ENCODE peak calls at places on chromosome 9, in seven cellular contexts. One of them, this sample, is unnamed.

GRCh38 chr9:70303268-70303667 is 44.5 kb downstream of the SMC5 start:
- DNase-seq in AG10803: peak
- DNase-seq in lung: no peak
- DNase-seq in GM12865: no peak
- DNase-seq in endothelial cell: no peak
- DNase-seq in lower lobe of right lung: no peak
- DNase-seq in nephron progenitor cell: no peak
- DNase-seq in this sample: no peak

GRCh38 chr9:90114641-90115040 is 509.8 kb downstream of the GADD45G start:
- DNase-seq in AG10803: no peak
- DNase-seq in lung: no peak
- DNase-seq in GM12865: no peak
- DNase-seq in endothelial cell: no peak
- DNase-seq in lower lobe of right lung: no peak
- DNase-seq in nephron progenitor cell: no peak
- DNase-seq in this sample: no peak

GRCh38 chr9:110936719-110937452 is 101.4 kb downstream of the LPAR1 start:
- DNase-seq in AG10803: peak
- DNase-seq in lung: no peak
- DNase-seq in GM12865: no peak
- DNase-seq in endothelial cell: no peak
- DNase-seq in lower lobe of right lung: no peak
- DNase-seq in nephron progenitor cell: no peak
- DNase-seq in this sample: no peak

GRCh38 chr9:127578952-127579853 is 32.9 kb upstream of the STXBP1 start:
- DNase-seq in AG10803: peak
- DNase-seq in lung: peak
- DNase-seq in GM12865: no peak
- DNase-seq in endothelial cell: peak
- DNase-seq in lower lobe of right lung: peak
- DNase-seq in nephron progenitor cell: peak
- DNase-seq in this sample: no peak

GRCh38 chr9:78562021-78562420 is 265.1 kb downstream of the PSAT1 start:
- DNase-seq in AG10803: no peak
- DNase-seq in lung: no peak
- DNase-seq in GM12865: no peak
- DNase-seq in endothelial cell: no peak
- DNase-seq in lower lobe of right lung: no peak
- DNase-seq in nephron progenitor cell: no peak
- DNase-seq in this sample: no peak

GRCh38 chr9:76245518-76245917 is 148.7 kb downstream of the RFK start:
- DNase-seq in AG10803: no peak
- DNase-seq in lung: no peak
- DNase-seq in GM12865: no peak
- DNase-seq in endothelial cell: no peak
- DNase-seq in lower lobe of right lung: no peak
- DNase-seq in nephron progenitor cell: no peak
- DNase-seq in this sample: no peak

GRCh38 chr9:14023285-14023684 is 290.7 kb downstream of the NFIB start:
- DNase-seq in AG10803: no peak
- DNase-seq in lung: no peak
- DNase-seq in GM12865: no peak
- DNase-seq in endothelial cell: no peak
- DNase-seq in lower lobe of right lung: no peak
- DNase-seq in nephron progenitor cell: no peak
- DNase-seq in this sample: no peak

GRCh38 chr9:80790764-80791163 is 898.6 kb downstream of the TLE1 start:
- DNase-seq in AG10803: no peak
- DNase-seq in lung: no peak
- DNase-seq in GM12865: no peak
- DNase-seq in endothelial cell: no peak
- DNase-seq in lower lobe of right lung: no peak
- DNase-seq in nephron progenitor cell: no peak
- DNase-seq in this sample: no peak

GRCh38 chr9:96854877-96855273 is 561 bp upstream of the ZNF782 start:
- DNase-seq in AG10803: no peak
- DNase-seq in lung: no peak
- DNase-seq in GM12865: no peak
- DNase-seq in endothelial cell: no peak
- DNase-seq in lower lobe of right lung: no peak
- DNase-seq in nephron progenitor cell: no peak
- DNase-seq in this sample: no peak

GRCh38 chr9:96856363-96857286 is 2.3 kb upstream of the ZNF782 start:
- DNase-seq in AG10803: peak
- DNase-seq in lung: peak
- DNase-seq in GM12865: peak
- DNase-seq in endothelial cell: peak
- DNase-seq in lower lobe of right lung: peak
- DNase-seq in nephron progenitor cell: peak
- DNase-seq in this sample: peak

GRCh38 chr9:96854073-96854876 is at the start of gene ZNF782:
- DNase-seq in AG10803: peak
- DNase-seq in lung: peak
- DNase-seq in GM12865: peak
- DNase-seq in endothelial cell: peak
- DNase-seq in lower lobe of right lung: peak
- DNase-seq in nephron progenitor cell: peak
- DNase-seq in this sample: peak

GRCh38 chr9:96852676-96853075 is 1.6 kb downstream of the ZNF782 start:
- DNase-seq in AG10803: no peak
- DNase-seq in lung: no peak
- DNase-seq in GM12865: no peak
- DNase-seq in endothelial cell: no peak
- DNase-seq in lower lobe of right lung: no peak
- DNase-seq in nephron progenitor cell: no peak
- DNase-seq in this sample: no peak

DNA sequence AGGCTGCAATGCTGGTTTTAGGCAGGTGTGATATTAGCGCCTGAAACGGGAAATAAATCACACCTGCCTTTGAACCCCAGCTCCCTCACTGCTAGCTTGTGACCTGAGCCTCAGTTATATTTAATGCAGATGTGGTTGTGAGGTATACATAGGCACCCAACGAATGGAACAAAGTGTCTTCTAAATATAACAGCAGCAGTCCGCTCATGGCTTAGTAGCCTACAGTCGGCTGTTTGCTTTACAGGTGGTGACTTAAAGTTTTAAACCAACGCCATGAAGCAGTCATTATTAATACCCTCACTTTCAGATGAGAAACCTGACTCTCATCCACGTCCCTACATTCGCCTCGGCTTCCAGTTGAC is 622 bp downstream of the ZNF782 start:
- DNase-seq in AG10803: no peak
- DNase-seq in lung: no peak
- DNase-seq in GM12865: peak
- DNase-seq in endothelial cell: no peak
- DNase-seq in lower lobe of right lung: no peak
- DNase-seq in nephron progenitor cell: no peak
- DNase-seq in this sample: no peak
- TF ChIP-seq CTCF in AG10803: no peak
- TF ChIP-seq CTCF in lung: no peak
- TF ChIP-seq CTCF in GM12865: no peak
- TF ChIP-seq CTCF in endothelial cell: no peak
- TF ChIP-seq CTCF in lower lobe of right lung: no peak
- TF ChIP-seq CTCF in nephron progenitor cell: no peak
- TF ChIP-seq CTCF in this sample: no peak

GRCh38 chr9:85040141-85040540 is 370.6 kb downstream of the NTRK2 start:
- DNase-seq in AG10803: no peak
- DNase-seq in lung: no peak
- DNase-seq in GM12865: no peak
- DNase-seq in endothelial cell: no peak
- DNase-seq in lower lobe of right lung: no peak
- DNase-seq in nephron progenitor cell: no peak
- DNase-seq in this sample: no peak

GRCh38 chr9:85036503-85036902 is 367.0 kb downstream of the NTRK2 start:
- DNase-seq in AG10803: no peak
- DNase-seq in lung: no peak
- DNase-seq in GM12865: no peak
- DNase-seq in endothelial cell: no peak
- DNase-seq in lower lobe of right lung: no peak
- DNase-seq in nephron progenitor cell: no peak
- DNase-seq in this sample: no peak

GRCh38 chr9:85040806-85041575 is 371.5 kb downstream of the NTRK2 start:
- DNase-seq in AG10803: no peak
- DNase-seq in lung: no peak
- DNase-seq in GM12865: peak
- DNase-seq in endothelial cell: no peak
- DNase-seq in lower lobe of right lung: no peak
- DNase-seq in nephron progenitor cell: no peak
- DNase-seq in this sample: peak

GRCh38 chr9:85038061-85038460 is 368.5 kb downstream of the NTRK2 start:
- DNase-seq in AG10803: no peak
- DNase-seq in lung: no peak
- DNase-seq in GM12865: no peak
- DNase-seq in endothelial cell: no peak
- DNase-seq in lower lobe of right lung: no peak
- DNase-seq in nephron progenitor cell: no peak
- DNase-seq in this sample: no peak

DNA sequence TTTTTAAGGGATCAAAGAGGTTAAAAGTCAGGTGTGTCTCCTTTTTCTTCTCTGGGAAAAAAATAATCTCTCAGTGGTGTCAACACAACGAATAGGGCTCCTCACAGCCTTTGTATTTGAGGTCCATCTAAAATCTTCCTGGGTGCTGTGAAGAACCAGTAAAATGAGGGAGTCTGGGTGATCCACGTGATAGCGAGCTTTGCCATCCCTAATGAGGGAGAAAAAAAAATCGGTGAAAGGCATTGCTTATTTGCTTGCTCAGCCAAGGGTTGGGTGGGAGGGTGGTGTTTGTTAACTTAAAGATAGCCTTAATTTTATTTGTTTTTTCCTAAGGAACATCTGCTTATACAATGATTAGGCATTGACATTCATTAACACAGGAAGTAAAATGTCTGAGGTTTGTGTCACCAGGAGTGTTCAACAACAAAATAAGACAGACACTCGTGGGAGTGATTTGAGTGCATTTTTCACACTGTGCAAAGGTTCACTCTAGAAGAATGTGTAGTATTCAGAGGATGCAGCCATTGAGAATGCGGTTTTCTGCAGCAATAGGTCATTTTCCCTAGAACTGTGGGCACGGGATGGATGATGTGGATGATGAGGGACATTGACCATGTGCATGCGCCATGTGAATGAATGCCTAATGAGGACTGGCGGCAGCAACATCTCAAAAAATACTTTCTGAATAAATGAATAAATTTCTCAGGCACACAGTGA is 369.5 kb downstream of the NTRK2 start:
- DNase-seq in AG10803: no peak
- DNase-seq in lung: no peak
- DNase-seq in GM12865: no peak
- DNase-seq in endothelial cell: no peak
- DNase-seq in lower lobe of right lung: no peak
- DNase-seq in nephron progenitor cell: no peak
- DNase-seq in this sample: no peak
- TF ChIP-seq CTCF in AG10803: no peak
- TF ChIP-seq CTCF in lung: no peak
- TF ChIP-seq CTCF in GM12865: no peak
- TF ChIP-seq CTCF in endothelial cell: no peak
- TF ChIP-seq CTCF in lower lobe of right lung: no peak
- TF ChIP-seq CTCF in nephron progenitor cell: no peak
- TF ChIP-seq CTCF in this sample: no peak

GRCh38 chr9:98521141-98521540 is 187.6 kb downstream of the GABBR2 start:
- DNase-seq in AG10803: peak
- DNase-seq in lung: peak
- DNase-seq in GM12865: no peak
- DNase-seq in endothelial cell: no peak
- DNase-seq in lower lobe of right lung: no peak
- DNase-seq in nephron progenitor cell: no peak
- DNase-seq in this sample: no peak

GRCh38 chr9:98520221-98520920 is 188.4 kb downstream of the GABBR2 start:
- DNase-seq in AG10803: peak
- DNase-seq in lung: peak
- DNase-seq in GM12865: no peak
- DNase-seq in endothelial cell: no peak
- DNase-seq in lower lobe of right lung: no peak
- DNase-seq in nephron progenitor cell: no peak
- DNase-seq in this sample: no peak

GRCh38 chr9:98522487-98522886 is 186.2 kb downstream of the GABBR2 start:
- DNase-seq in AG10803: no peak
- DNase-seq in lung: no peak
- DNase-seq in GM12865: no peak
- DNase-seq in endothelial cell: no peak
- DNase-seq in lower lobe of right lung: no peak
- DNase-seq in nephron progenitor cell: no peak
- DNase-seq in this sample: no peak

GRCh38 chr9:98519641-98520040 is 189.1 kb downstream of the GABBR2 start:
- DNase-seq in AG10803: no peak
- DNase-seq in lung: no peak
- DNase-seq in GM12865: no peak
- DNase-seq in endothelial cell: no peak
- DNase-seq in lower lobe of right lung: no peak
- DNase-seq in nephron progenitor cell: no peak
- DNase-seq in this sample: no peak

DNA sequence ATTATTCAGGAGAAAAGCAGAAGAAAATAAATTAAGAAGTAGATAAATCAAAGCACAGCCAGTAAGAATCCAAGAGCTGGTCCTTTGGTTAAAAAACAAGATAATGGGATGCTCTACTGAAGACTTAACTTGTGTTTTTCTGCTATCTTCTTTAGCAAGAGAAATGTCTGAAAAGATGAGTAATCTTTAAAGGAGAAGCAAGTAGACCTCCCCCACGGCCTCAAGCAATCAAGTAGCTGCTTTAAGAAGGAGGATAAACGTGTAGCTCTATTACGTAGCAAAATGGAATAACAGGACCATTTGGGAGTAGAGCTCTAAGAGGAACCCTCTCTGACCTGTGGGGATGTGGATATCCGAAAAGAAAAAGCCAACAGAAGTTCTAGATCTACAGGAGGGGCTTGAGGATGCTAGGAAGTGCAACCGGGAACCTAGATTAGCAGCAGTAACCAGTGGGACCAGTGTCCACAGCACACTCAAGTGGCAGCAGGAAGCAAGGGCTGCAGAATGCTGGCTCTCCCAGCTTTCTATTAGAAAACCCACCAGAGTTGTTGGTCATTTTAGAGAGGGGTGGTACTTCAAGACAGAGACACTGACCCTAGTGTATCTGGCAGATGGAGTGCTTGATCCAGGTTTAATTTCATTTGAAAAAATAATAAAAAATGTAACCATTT is 185.4 kb downstream of the GABBR2 start:
- DNase-seq in AG10803: peak
- DNase-seq in lung: no peak
- DNase-seq in GM12865: no peak
- DNase-seq in endothelial cell: no peak
- DNase-seq in lower lobe of right lung: no peak
- DNase-seq in nephron progenitor cell: no peak
- DNase-seq in this sample: no peak
- TF ChIP-seq CTCF in AG10803: peak
- TF ChIP-seq CTCF in lung: no peak
- TF ChIP-seq CTCF in GM12865: peak
- TF ChIP-seq CTCF in endothelial cell: no peak
- TF ChIP-seq CTCF in lower lobe of right lung: no peak
- TF ChIP-seq CTCF in nephron progenitor cell: no peak
- TF ChIP-seq CTCF in this sample: peak

GRCh38 chr9:93902051-93902779 is 52.9 kb downstream of the BARX1 start:
- DNase-seq in AG10803: no peak
- DNase-seq in lung: no peak
- DNase-seq in GM12865: no peak
- DNase-seq in endothelial cell: no peak
- DNase-seq in lower lobe of right lung: no peak
- DNase-seq in nephron progenitor cell: no peak
- DNase-seq in this sample: no peak

GRCh38 chr9:93902780-93903655 is 52.1 kb downstream of the BARX1 start:
- DNase-seq in AG10803: no peak
- DNase-seq in lung: no peak
- DNase-seq in GM12865: no peak
- DNase-seq in endothelial cell: no peak
- DNase-seq in lower lobe of right lung: no peak
- DNase-seq in nephron progenitor cell: no peak
- DNase-seq in this sample: no peak

GRCh38 chr9:93900436-93900819 is 54.7 kb downstream of the BARX1 start:
- DNase-seq in AG10803: no peak
- DNase-seq in lung: no peak
- DNase-seq in GM12865: no peak
- DNase-seq in endothelial cell: no peak
- DNase-seq in lower lobe of right lung: no peak
- DNase-seq in nephron progenitor cell: no peak
- DNase-seq in this sample: no peak

GRCh38 chr9:93899609-93900435 is 55.3 kb downstream of the BARX1 start:
- DNase-seq in AG10803: no peak
- DNase-seq in lung: no peak
- DNase-seq in GM12865: no peak
- DNase-seq in endothelial cell: no peak
- DNase-seq in lower lobe of right lung: no peak
- DNase-seq in nephron progenitor cell: no peak
- DNase-seq in this sample: no peak

DNA sequence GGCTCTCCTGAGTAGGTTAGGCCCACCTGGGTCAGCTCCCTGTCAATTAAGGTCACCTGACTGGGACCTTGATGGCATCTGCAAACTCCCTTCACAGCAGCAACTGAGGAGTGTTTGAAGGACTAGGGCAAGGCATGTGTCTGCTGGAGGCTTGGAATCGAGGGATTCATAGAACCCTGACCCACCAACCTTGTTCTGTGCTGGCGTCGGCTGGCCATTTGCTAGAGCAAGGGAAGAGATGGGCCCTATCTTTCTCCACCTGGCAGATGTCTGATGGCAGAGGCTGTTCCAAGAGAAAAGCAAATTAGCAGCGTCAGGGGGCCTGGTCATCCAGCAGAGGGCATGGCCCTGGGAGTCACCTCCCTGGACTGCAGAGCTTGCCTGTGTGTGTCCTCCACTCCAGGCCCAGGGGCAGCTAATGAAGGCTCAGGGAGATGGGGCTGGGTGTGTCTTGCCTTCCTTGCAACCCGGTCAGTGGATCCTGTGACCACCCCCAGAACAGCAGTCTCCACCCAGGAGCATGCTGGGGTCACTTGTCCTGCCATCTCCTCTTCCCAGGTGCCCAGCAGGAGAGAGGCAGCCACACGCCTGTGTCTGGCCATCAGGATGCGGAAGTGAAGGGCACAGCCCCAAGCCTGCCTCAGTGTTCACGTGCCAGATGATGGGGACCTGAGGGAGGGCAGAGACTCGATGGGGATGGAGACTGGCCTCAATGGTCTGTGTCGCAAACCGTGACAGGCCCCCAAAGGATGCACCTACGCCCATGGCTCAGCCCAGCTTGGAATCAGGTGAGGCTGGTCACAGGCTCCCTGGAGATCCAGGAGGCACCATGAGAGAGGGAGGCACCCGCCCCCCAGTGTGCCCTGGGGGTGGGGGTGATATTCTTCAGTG is 53.9 kb downstream of the BARX1 start:
- DNase-seq in AG10803: no peak
- DNase-seq in lung: no peak
- DNase-seq in GM12865: no peak
- DNase-seq in endothelial cell: no peak
- DNase-seq in lower lobe of right lung: no peak
- DNase-seq in nephron progenitor cell: no peak
- DNase-seq in this sample: no peak
- TF ChIP-seq CTCF in AG10803: no peak
- TF ChIP-seq CTCF in lung: no peak
- TF ChIP-seq CTCF in GM12865: no peak
- TF ChIP-seq CTCF in endothelial cell: no peak
- TF ChIP-seq CTCF in lower lobe of right lung: no peak
- TF ChIP-seq CTCF in nephron progenitor cell: no peak
- TF ChIP-seq CTCF in this sample: no peak